ENCODE peak calls at places on chromosomes 1 and 21, in six cellular contexts. C, W, F, J, P and M are unnamed samples.

GRCh38 chr1:14871569-14871968 is 273.1 kb downstream of the KAZN start:
- DNase-seq in C (no peak), W (no peak), F (no peak), J (no peak), P (no peak), M (no peak)

GRCh38 chr1:229643996-229644748 is 18.1 kb downstream of the URB2 start:
- DNase-seq in C (peak), W (peak), F (peak), J (peak), P (no peak), M (peak)

GRCh38 chr21:41171210-41171609 is 3.2 kb downstream of the BACE2 start:
- DNase-seq in C (peak), W (no peak), F (no peak), J (no peak), P (no peak), M (peak)

GRCh38 chr1:12344611-12345299 is 114.9 kb downstream of the VPS13D start:
- DNase-seq in C (peak), W (peak), F (no peak), J (no peak), P (no peak), M (no peak)

GRCh38 chr1:91507330-91507729 is 6.7 kb downstream of the CDC7 start:
- DNase-seq in C (peak), W (no peak), F (no peak), J (peak), P (no peak), M (peak)

GRCh38 chr1:199132006-199132405 is 493.2 kb downstream of the PTPRC start:
- DNase-seq in C (no peak), W (peak), F (no peak), J (no peak), P (no peak), M (no peak)

GRCh38 chr21:43352138-43352537 is 74.8 kb downstream of the SIK1 start:
- DNase-seq in C (no peak), W (no peak), F (no peak), J (no peak), P (no peak), M (no peak)

GRCh38 chr1:1858382-1859086 is 32.4 kb downstream of the GNB1 start:
- DNase-seq in C (peak), W (no peak), F (peak), J (peak), P (peak), M (peak)

GRCh38 chr1:150021191-150021688 is 10.7 kb upstream of the OTUD7B start:
- DNase-seq in C (no peak), W (no peak), F (no peak), J (no peak), P (no peak), M (no peak)

GRCh38 chr21:44306926-44307687 is 7.3 kb downstream of the PFKL start:
- DNase-seq in C (no peak), W (no peak), F (no peak), J (peak), P (no peak), M (no peak)

GRCh38 chr21:31479714-31480113 is 135.7 kb upstream of the TIAM1 start:
- DNase-seq in C (no peak), W (no peak), F (no peak), J (no peak), P (no peak), M (no peak)

GRCh38 chr1:11138952-11139351 is 39.3 kb upstream of the EXOSC10 start:
- DNase-seq in C (peak), W (no peak), F (no peak), J (peak), P (no peak), M (peak)

GRCh38 chr1:40736085-40736531 is 44.6 kb downstream of the NFYC start:
- DNase-seq in C (peak), W (no peak), F (peak), J (peak), P (no peak), M (peak)

GRCh38 chr21:41876928-41877652 is 2.1 kb downstream of the PRDM15 start:
- DNase-seq in C (no peak), W (peak), F (no peak), J (no peak), P (no peak), M (no peak)

GRCh38 chr1:186310307-186310706 is 64.7 kb downstream of the TPR start:
- DNase-seq in C (no peak), W (no peak), F (no peak), J (no peak), P (no peak), M (no peak)

GRCh38 chr1:26539722-26540121 is 10.2 kb downstream of the RPS6KA1 start:
- DNase-seq in C (no peak), W (no peak), F (peak), J (peak), P (no peak), M (peak)

GRCh38 chr1:154155282-154155681 is 409 bp upstream of the NUP210L start:
- DNase-seq in C (peak), W (no peak), F (peak), J (peak), P (no peak), M (peak)

GRCh38 chr1:232439011-232439410 is 190.9 kb downstream of the SIPA1L2 start:
- DNase-seq in C (no peak), W (no peak), F (no peak), J (no peak), P (no peak), M (no peak)

GRCh38 chr1:26493267-26493666 is 21.0 kb downstream of the HMGN2 start:
- DNase-seq in C (no peak), W (no peak), F (no peak), J (no peak), P (no peak), M (no peak)

GRCh38 chr1:226814751-226815496 is 55.5 kb upstream of the PSEN2 start:
- DNase-seq in C (peak), W (no peak), F (peak), J (peak), P (peak), M (peak)

GRCh38 chr1:9369964-9370788 is 77.5 kb downstream of the SPSB1 start:
- DNase-seq in C (no peak), W (no peak), F (peak), J (no peak), P (no peak), M (no peak)

GRCh38 chr1:112457965-112458364 is 50.8 kb upstream of the WNT2B start:
- DNase-seq in C (peak), W (no peak), F (no peak), J (peak), P (no peak), M (peak)

GRCh38 chr1:242203290-242203689 is 204.4 kb upstream of the MAP1LC3C start:
- DNase-seq in C (no peak), W (no peak), F (no peak), J (no peak), P (no peak), M (no peak)

GRCh38 chr1:33143698-33144097 is 38.1 kb downstream of the TRIM62 start:
- DNase-seq in C (peak), W (no peak), F (peak), J (peak), P (no peak), M (peak)

GRCh38 chr1:55057270-55057955 is 18.1 kb downstream of the PCSK9 start:
- DNase-seq in C (no peak), W (no peak), F (no peak), J (no peak), P (no peak), M (no peak)

GRCh38 chr1:245599413-245600174 is 444.8 kb downstream of the KIF26B start:
- DNase-seq in C (peak), W (no peak), F (peak), J (peak), P (peak), M (peak)

GRCh38 chr1:180155202-180155682 is 573 bp downstream of the QSOX1 start:
- DNase-seq in C (no peak), W (peak), F (no peak), J (no peak), P (peak), M (no peak)

GRCh38 chr1:25568834-25569598 is 25.6 kb downstream of the LDLRAP1 start:
- DNase-seq in C (peak), W (no peak), F (peak), J (peak), P (no peak), M (peak)

GRCh38 chr1:200659269-200659668 is 10.4 kb downstream of the DDX59 start:
- DNase-seq in C (no peak), W (no peak), F (no peak), J (peak), P (no peak), M (no peak)

GRCh38 chr1:233662503-233663105 is 48.7 kb downstream of the KCNK1 start:
- DNase-seq in C (no peak), W (no peak), F (no peak), J (no peak), P (no peak), M (no peak)

GRCh38 chr1:87243573-87243972 is 85.1 kb upstream of the LMO4 start:
- DNase-seq in C (peak), W (no peak), F (peak), J (peak), P (no peak), M (peak)

GRCh38 chr21:41147096-41147978 is 20.6 kb upstream of the BACE2 start:
- DNase-seq in C (no peak), W (no peak), F (no peak), J (no peak), P (no peak), M (no peak)

GRCh38 chr1:35641233-35641866 is at the start of gene PSMB2:
- DNase-seq in C (peak), W (peak), F (peak), J (peak), P (peak), M (peak)

GRCh38 chr1:35650416-35650815 is 9.1 kb upstream of the PSMB2 start:
- DNase-seq in C (no peak), W (no peak), F (no peak), J (no peak), P (no peak), M (no peak)

GRCh38 chr1:35644204-35644603 is 2.9 kb upstream of the PSMB2 start:
- DNase-seq in C (no peak), W (no peak), F (no peak), J (no peak), P (no peak), M (no peak)

GRCh38 chr1:35642472-35642955 is 1.2 kb upstream of the PSMB2 start:
- DNase-seq in C (peak), W (peak), F (no peak), J (no peak), P (no peak), M (peak)

DNA sequence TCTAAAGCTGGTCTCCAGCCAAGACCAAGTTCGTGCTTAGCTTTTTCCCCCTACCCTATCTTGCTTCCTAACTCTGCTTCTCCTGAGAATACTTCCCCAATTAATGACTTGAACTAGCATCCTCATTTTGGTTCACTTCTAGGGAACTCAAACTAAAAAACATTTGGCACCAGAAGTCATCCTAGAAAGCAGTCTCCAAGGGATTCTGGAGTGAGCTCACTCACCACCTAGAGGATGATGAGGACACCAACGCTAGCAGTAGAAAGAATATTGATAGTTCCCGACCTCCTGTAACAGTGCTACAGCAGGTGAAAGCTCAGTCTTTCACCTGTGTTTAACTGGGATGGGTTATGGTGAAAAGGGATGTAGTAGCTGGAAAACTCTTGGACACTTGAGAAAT is 4.7 kb upstream of the PSMB2 start:
- DNase-seq in C (no peak), W (no peak), F (no peak), J (peak), P (no peak), M (peak)
- TF ChIP-seq CTCF in C (peak), W (peak), F (peak), J (peak), P (no peak), M (peak)

GRCh38 chr1:51295926-51296325 is 34.4 kb downstream of the TTC39A start:
- DNase-seq in C (no peak), W (no peak), F (no peak), J (no peak), P (no peak), M (no peak)

GRCh38 chr1:51297401-51298321 is 32.7 kb downstream of the TTC39A start:
- DNase-seq in C (no peak), W (no peak), F (no peak), J (no peak), P (no peak), M (no peak)

GRCh38 chr1:51294566-51295184 is 35.7 kb downstream of the TTC39A start:
- DNase-seq in C (no peak), W (no peak), F (no peak), J (no peak), P (no peak), M (no peak)

GRCh38 chr1:51298322-51298705 is 32.0 kb downstream of the TTC39A start:
- DNase-seq in C (no peak), W (no peak), F (no peak), J (no peak), P (no peak), M (no peak)

GRCh38 chr1:51296379-51297357 is 33.7 kb downstream of the TTC39A start:
- DNase-seq in C (peak), W (peak), F (peak), J (peak), P (peak), M (peak)
- H3K4me3 ChIP-seq in C (no peak), W (peak), F (peak), J (peak), P (peak), M (no peak)

GRCh38 chr1:156378557-156378956 is 9.5 kb downstream of the RHBG start:
- DNase-seq in C (no peak), W (no peak), F (no peak), J (no peak), P (no peak), M (no peak)

GRCh38 chr1:156376958-156377919 is 8.2 kb downstream of the RHBG start:
- DNase-seq in C (no peak), W (no peak), F (no peak), J (no peak), P (no peak), M (no peak)

GRCh38 chr1:156383023-156383422 is 14.0 kb downstream of the RHBG start:
- DNase-seq in C (peak), W (peak), F (peak), J (peak), P (peak), M (peak)

GRCh38 chr1:156382561-156382960 is 13.6 kb downstream of the RHBG start:
- DNase-seq in C (no peak), W (no peak), F (no peak), J (no peak), P (no peak), M (no peak)

GRCh38 chr1:156379420-156380165 is 10.6 kb downstream of the RHBG start:
- DNase-seq in C (peak), W (no peak), F (peak), J (no peak), P (no peak), M (peak)
- TF ChIP-seq CTCF in C (no peak), W (no peak), F (peak), J (peak), P (no peak), M (no peak)

DNA sequence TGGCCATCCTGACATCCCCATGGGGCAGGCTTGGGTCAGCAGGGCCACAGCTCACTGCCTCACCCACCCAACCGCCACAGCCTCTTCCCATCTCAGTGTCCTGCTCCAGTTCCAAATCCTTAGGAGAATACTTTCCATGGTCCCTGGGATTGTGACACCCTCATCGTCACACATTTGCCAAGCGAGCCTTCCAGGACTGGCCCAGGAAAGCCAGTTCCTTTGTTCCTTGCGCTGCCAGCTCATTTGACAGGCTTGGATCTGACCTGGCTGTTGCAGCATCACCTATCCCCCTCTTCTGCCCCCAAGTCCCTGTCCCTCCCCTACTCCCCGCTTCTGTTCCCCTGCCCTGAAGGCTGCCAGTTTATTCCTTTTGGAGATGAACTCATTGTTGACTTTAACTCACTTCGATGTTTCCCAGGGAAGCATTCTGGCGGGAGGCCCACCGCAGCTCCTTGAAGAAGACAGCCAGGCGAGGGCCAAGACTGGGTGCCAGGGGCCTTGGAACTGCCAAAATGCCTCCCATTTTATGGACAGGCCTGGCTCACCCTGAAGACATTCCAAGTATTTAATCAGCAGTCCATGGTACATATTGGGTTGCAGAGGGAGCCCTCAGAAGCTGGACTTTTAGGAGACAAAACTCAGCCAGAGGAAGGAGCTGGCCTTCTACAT is 10.2 kb upstream of the GNL2 start:
- DNase-seq in C (peak), W (no peak), F (peak), J (peak), P (no peak), M (peak)
- H3K4me3 ChIP-seq in C (no peak), W (no peak), F (no peak), J (no peak), P (no peak), M (no peak)

DNA sequence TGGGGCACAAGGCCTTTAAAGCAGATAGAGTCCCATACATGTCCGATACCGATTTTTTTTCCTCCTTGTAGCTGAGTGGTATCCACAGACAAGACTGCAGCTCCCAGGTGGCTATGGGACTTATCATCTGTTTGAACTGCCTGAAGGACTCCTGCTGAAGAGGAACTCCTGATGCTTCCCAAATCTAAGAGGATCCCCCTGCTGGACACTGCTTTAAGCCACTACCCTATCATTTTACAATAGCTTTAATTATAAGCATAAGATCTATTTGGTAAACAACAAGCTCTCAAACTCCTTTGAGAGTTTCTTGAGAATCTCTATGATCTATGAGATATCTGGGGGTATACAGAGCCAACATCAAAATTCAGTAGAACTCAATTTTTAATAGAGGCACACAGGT is 11.7 kb downstream of the NDC1 start:
- DNase-seq in C (peak), W (no peak), F (peak), J (peak), P (no peak), M (peak)
- TF ChIP-seq CTCF in C (peak), W (peak), F (peak), J (peak), P (no peak), M (peak)